ENCODE peak calls at places on chromosomes 4 and X, in seven cellular contexts. U, X, E, B, J, I and W are unnamed samples.

GRCh38 chr4:168707205-168707604 is 210.4 kb downstream of the PALLD start:
- DNase-seq in U (no peak), X (no peak), E (peak), B (no peak), J (no peak), I (no peak), W (no peak)

GRCh38 chrX:133726211-133726630 is 259.2 kb downstream of the GPC3 start:
- DNase-seq in U (no peak), X (peak), E (peak), B (peak), J (no peak), I (peak), W (peak)

GRCh38 chr4:136400829-136401228 is 1131.5 kb downstream of the PCDH18 start:
- DNase-seq in U (no peak), X (no peak), E (no peak), B (no peak), J (no peak), I (no peak), W (no peak)

GRCh38 chr4:10093801-10094552 is 22.6 kb downstream of the WDR1 start:
- DNase-seq in U (no peak), X (peak), E (peak), B (peak), J (no peak), I (peak), W (no peak)

GRCh38 chr4:67723949-67724348 is 23.0 kb upstream of the UBA6 start:
- DNase-seq in U (no peak), X (no peak), E (no peak), B (no peak), J (no peak), I (no peak), W (no peak)

GRCh38 chr4:10032625-10033024 is 11.3 kb upstream of the SLC2A9 start:
- DNase-seq in U (no peak), X (peak), E (peak), B (peak), J (no peak), I (peak), W (no peak)

GRCh38 chrX:119726900-119727555 is 31.4 kb upstream of the SOWAHD start:
- DNase-seq in U (peak), X (no peak), E (no peak), B (no peak), J (no peak), I (no peak), W (no peak)

GRCh38 chr4:152352645-152353116 is 183.2 kb downstream of the FBXW7 start:
- DNase-seq in U (peak), X (peak), E (peak), B (peak), J (peak), I (peak), W (peak)

GRCh38 chr4:165326831-165327210 is 648 bp upstream of the MSMO1 start:
- DNase-seq in U (peak), X (peak), E (peak), B (no peak), J (peak), I (peak), W (no peak)

GRCh38 chr4:78863991-78864390 is 75.2 kb downstream of the PAQR3 start:
- DNase-seq in U (no peak), X (no peak), E (no peak), B (no peak), J (no peak), I (no peak), W (no peak)

GRCh38 chrX:7462110-7462509 is 314.2 kb upstream of the PUDP start:
- DNase-seq in U (no peak), X (no peak), E (no peak), B (no peak), J (no peak), I (no peak), W (no peak)

GRCh38 chr4:1251773-1252066 is 2.8 kb upstream of the CTBP1 start:
- DNase-seq in U (peak), X (no peak), E (no peak), B (no peak), J (no peak), I (no peak), W (no peak)
- H3K4me3 ChIP-seq in U (no peak), X (no peak), E (no peak), B (no peak), J (no peak), I (no peak), W (no peak)

GRCh38 chrX:153878969-153879653 is 6.9 kb downstream of the L1CAM start:
- DNase-seq in U (peak), X (no peak), E (no peak), B (no peak), J (no peak), I (no peak), W (no peak)
- H3K4me3 ChIP-seq in U (no peak), X (no peak), E (no peak), B (no peak), J (no peak), I (no peak), W (no peak)

DNA sequence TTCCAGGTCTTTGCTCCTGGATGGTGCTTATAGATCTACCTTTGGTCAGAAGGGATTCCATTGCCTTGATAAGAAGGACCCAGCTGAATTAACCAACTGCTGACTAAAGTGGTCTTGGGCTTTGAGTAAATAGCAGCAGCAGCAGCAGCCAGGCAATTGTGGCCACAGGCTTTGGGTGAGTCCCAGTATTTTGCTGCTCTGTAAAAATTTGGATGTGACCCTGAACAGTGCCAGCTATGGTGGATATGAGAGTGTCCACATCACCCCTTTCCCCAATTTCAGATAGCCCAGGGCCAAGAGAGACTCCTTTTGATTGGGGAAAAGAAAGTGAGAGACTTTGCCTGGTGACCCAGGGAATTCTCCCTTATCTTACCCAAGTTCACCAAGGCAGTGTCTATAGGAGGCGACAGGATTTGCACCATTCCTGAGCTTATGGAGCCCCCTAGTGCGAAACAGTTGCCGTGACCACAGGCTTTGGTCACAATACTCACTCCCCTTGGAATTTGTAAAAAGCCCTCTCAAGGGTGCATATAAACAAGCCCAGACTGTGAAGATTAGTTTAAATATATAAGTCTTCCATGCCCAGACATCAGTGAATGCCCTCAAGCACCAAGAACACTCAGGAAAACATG is 518.0 kb downstream of the TMA16 start:
- DNase-seq in U (no peak), X (no peak), E (no peak), B (no peak), J (peak), I (peak), W (no peak)
- H3K4me3 ChIP-seq in U (no peak), X (no peak), E (no peak), B (no peak), J (no peak), I (no peak), W (no peak)

GRCh38 chr4:12724520-12724919 is 759.6 kb downstream of the RAB28 start:
- DNase-seq in U (no peak), X (peak), E (no peak), B (no peak), J (peak), I (no peak), W (no peak)

GRCh38 chr4:12729384-12729783 is 754.8 kb downstream of the RAB28 start:
- DNase-seq in U (no peak), X (peak), E (peak), B (no peak), J (peak), I (no peak), W (no peak)

DNA sequence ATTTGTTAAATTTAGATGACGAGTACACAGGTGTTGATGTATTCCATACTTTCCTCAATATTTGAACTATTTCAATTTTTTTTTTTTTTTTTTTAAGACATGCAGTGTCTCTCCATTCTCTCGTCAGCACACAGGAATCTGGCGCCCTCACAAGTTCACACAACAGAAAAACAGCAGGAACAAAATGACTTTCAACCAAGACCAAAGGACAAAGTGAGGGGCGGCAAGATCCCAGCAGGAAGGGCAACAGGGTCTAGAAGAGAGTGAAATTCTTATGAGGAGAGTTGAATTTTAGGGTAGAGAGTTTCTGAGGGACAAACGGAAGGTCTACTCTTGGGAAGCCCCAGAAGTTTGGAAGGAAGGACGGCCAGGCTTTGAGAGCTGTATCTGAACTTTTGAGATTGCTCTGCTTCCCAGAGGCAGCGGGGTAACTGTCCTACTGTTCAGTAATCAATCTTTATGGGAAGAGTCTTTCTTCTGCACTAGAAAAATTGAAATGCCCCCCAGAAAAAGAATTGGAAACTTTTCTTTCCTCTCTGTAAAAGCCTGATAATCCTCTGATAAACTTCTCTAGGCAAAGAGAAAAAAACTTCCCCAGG is 760.2 kb downstream of the RAB28 start:
- DNase-seq in U (no peak), X (peak), E (no peak), B (no peak), J (no peak), I (no peak), W (no peak)
- H3K4me3 ChIP-seq in U (no peak), X (no peak), E (no peak), B (no peak), J (no peak), I (no peak), W (no peak)

GRCh38 chr4:141056473-141056872 is 76.8 kb downstream of the RNF150 start:
- DNase-seq in U (no peak), X (no peak), E (no peak), B (no peak), J (no peak), I (no peak), W (no peak)
- H3K4me3 ChIP-seq in U (no peak), X (no peak), E (no peak), B (no peak), J (no peak), I (no peak), W (no peak)

GRCh38 chr4:177482367-177482766 is 40.1 kb upstream of the AGA start:
- DNase-seq in U (no peak), X (no peak), E (no peak), B (no peak), J (no peak), I (no peak), W (no peak)

GRCh38 chr4:177483271-177483670 is 41.0 kb upstream of the AGA start:
- DNase-seq in U (no peak), X (peak), E (peak), B (no peak), J (no peak), I (no peak), W (no peak)

GRCh38 chr4:177478496-177478895 is 36.3 kb upstream of the AGA start:
- DNase-seq in U (no peak), X (no peak), E (no peak), B (no peak), J (no peak), I (no peak), W (no peak)

GRCh38 chr4:177480796-177481195 is 38.6 kb upstream of the AGA start:
- DNase-seq in U (no peak), X (peak), E (peak), B (no peak), J (no peak), I (peak), W (no peak)

GRCh38 chr4:177479063-177479462 is 36.8 kb upstream of the AGA start:
- DNase-seq in U (no peak), X (no peak), E (peak), B (no peak), J (no peak), I (no peak), W (no peak)
- H3K4me3 ChIP-seq in U (no peak), X (no peak), E (no peak), B (no peak), J (no peak), I (no peak), W (no peak)